ENCODE peak calls at places on chromosomes 11 and 22, in seven cellular contexts. One of them, this sample, is unnamed. For H3K4me1, the result is how much of the 10 kb centered on the place peaks cover.

GRCh38 chr22:20247010-20247505 is 21.1 kb downstream of the RTN4R start:
- DNase-seq in HepG2: no peak
- DNase-seq in GM12878: peak
- DNase-seq in HCT116: no peak
- DNase-seq in H1: no peak
- DNase-seq in K562: peak
- DNase-seq in SK-N-SH: no peak
- DNase-seq in this sample: no peak

GRCh38 chr11:65426839-65427690 is 4.5 kb downstream of the NEAT1 start:
- DNase-seq in HepG2: no peak
- DNase-seq in HCT116: peak
- DNase-seq in GM12878: no peak
- DNase-seq in SK-N-SH: no peak
- DNase-seq in H1: no peak
- DNase-seq in K562: no peak
- DNase-seq in this sample: no peak

GRCh38 chr11:10633261-10633660 is 60.3 kb downstream of the IRAG1 start:
- DNase-seq in HCT116: no peak
- DNase-seq in H1: no peak
- DNase-seq in SK-N-SH: no peak
- DNase-seq in GM12878: no peak
- DNase-seq in HepG2: no peak
- DNase-seq in K562: no peak
- DNase-seq in this sample: no peak

GRCh38 chr11:124867700-124868099 is 2.5 kb downstream of the ROBO3 start:
- DNase-seq in H1: no peak
- DNase-seq in GM12878: no peak
- DNase-seq in SK-N-SH: peak
- DNase-seq in HepG2: peak
- DNase-seq in K562: peak
- DNase-seq in HCT116: peak
- DNase-seq in this sample: no peak

GRCh38 chr11:45815747-45816146 is 10.8 kb downstream of the SLC35C1 start:
- DNase-seq in K562: peak
- DNase-seq in HepG2: no peak
- DNase-seq in H1: no peak
- DNase-seq in GM12878: no peak
- DNase-seq in SK-N-SH: peak
- DNase-seq in HCT116: no peak
- DNase-seq in this sample: no peak

GRCh38 chr11:7014118-7014517 is 6.0 kb downstream of the ZNF214 start:
- DNase-seq in SK-N-SH: no peak
- DNase-seq in H1: no peak
- DNase-seq in GM12878: no peak
- DNase-seq in HCT116: no peak
- DNase-seq in K562: no peak
- DNase-seq in HepG2: no peak
- DNase-seq in this sample: no peak

GRCh38 chr11:23711981-23712380 is 784.9 kb upstream of the LUZP2 start:
- DNase-seq in GM12878: no peak
- DNase-seq in SK-N-SH: no peak
- DNase-seq in HepG2: no peak
- DNase-seq in HCT116: no peak
- DNase-seq in K562: no peak
- DNase-seq in H1: no peak
- DNase-seq in this sample: no peak

GRCh38 chr11:16958833-16959232 is 55.4 kb downstream of the PLEKHA7 start:
- DNase-seq in HepG2: no peak
- DNase-seq in HCT116: no peak
- DNase-seq in SK-N-SH: no peak
- DNase-seq in GM12878: no peak
- DNase-seq in K562: no peak
- DNase-seq in H1: no peak
- DNase-seq in this sample: no peak

GRCh38 chr11:19520681-19521080 is 192.0 kb upstream of the NAV2 start:
- DNase-seq in HCT116: no peak
- DNase-seq in H1: no peak
- DNase-seq in GM12878: no peak
- DNase-seq in SK-N-SH: no peak
- DNase-seq in K562: no peak
- DNase-seq in HepG2: no peak
- DNase-seq in this sample: no peak

GRCh38 chr11:11403763-11404725 is 51.0 kb upstream of the CSNK2A3 start:
- DNase-seq in HCT116: no peak
- DNase-seq in GM12878: no peak
- DNase-seq in HepG2: no peak
- DNase-seq in SK-N-SH: no peak
- DNase-seq in H1: no peak
- DNase-seq in K562: no peak
- DNase-seq in this sample: peak

GRCh38 chr11:132648841-132649240 is 883.5 kb downstream of the OPCML start:
- DNase-seq in K562: no peak
- DNase-seq in GM12878: no peak
- DNase-seq in HCT116: no peak
- DNase-seq in SK-N-SH: no peak
- DNase-seq in H1: no peak
- DNase-seq in HepG2: no peak
- DNase-seq in this sample: no peak

GRCh38 chr11:17135934-17136683 is 58.6 kb upstream of the RPS13 start:
- DNase-seq in GM12878: no peak
- DNase-seq in HCT116: no peak
- DNase-seq in K562: no peak
- DNase-seq in H1: no peak
- DNase-seq in HepG2: no peak
- DNase-seq in SK-N-SH: no peak
- DNase-seq in this sample: no peak

GRCh38 chr11:88313441-88313840 is 24.1 kb downstream of the CTSC start:
- DNase-seq in SK-N-SH: no peak
- DNase-seq in HepG2: no peak
- DNase-seq in H1: no peak
- DNase-seq in GM12878: no peak
- DNase-seq in K562: no peak
- DNase-seq in HCT116: no peak
- DNase-seq in this sample: no peak

GRCh38 chr11:79498681-79499080 is 57.9 kb upstream of the TENM4 start:
- DNase-seq in HCT116: no peak
- DNase-seq in HepG2: no peak
- DNase-seq in SK-N-SH: no peak
- DNase-seq in K562: no peak
- DNase-seq in GM12878: no peak
- DNase-seq in H1: no peak
- DNase-seq in this sample: no peak

GRCh38 chr11:69483696-69484426 is 2.4 kb downstream of the LINC01488 start:
- DNase-seq in SK-N-SH: no peak
- DNase-seq in H1: no peak
- DNase-seq in HepG2: no peak
- DNase-seq in HCT116: no peak
- DNase-seq in K562: no peak
- DNase-seq in GM12878: no peak
- DNase-seq in this sample: no peak

GRCh38 chr22:44085743-44086741 is 61.9 kb downstream of the PARVB start:
- DNase-seq in HCT116: peak
- DNase-seq in H1: peak
- DNase-seq in HepG2: peak
- DNase-seq in SK-N-SH: peak
- DNase-seq in GM12878: peak
- DNase-seq in K562: peak
- DNase-seq in this sample: no peak

GRCh38 chr11:14626650-14627049 is 17.0 kb upstream of the PDE3B start:
- DNase-seq in GM12878: no peak
- DNase-seq in K562: no peak
- DNase-seq in H1: no peak
- DNase-seq in HCT116: no peak
- DNase-seq in HepG2: no peak
- DNase-seq in SK-N-SH: no peak
- DNase-seq in this sample: no peak

GRCh38 chr11:119179342-119179741 is 5.9 kb upstream of the NHERF4 start:
- DNase-seq in SK-N-SH: no peak
- DNase-seq in H1: no peak
- DNase-seq in K562: no peak
- DNase-seq in GM12878: no peak
- DNase-seq in HepG2: no peak
- DNase-seq in HCT116: no peak
- DNase-seq in this sample: no peak

GRCh38 chr11:68954970-68955958 is 25.5 kb downstream of the MRGPRD start:
- DNase-seq in GM12878: no peak
- DNase-seq in HepG2: no peak
- DNase-seq in H1: no peak
- DNase-seq in HCT116: no peak
- DNase-seq in K562: peak
- DNase-seq in SK-N-SH: no peak
- DNase-seq in this sample: no peak

GRCh38 chr11:132039521-132039920 is 669.1 kb downstream of the NTM start:
- DNase-seq in K562: no peak
- DNase-seq in HepG2: no peak
- DNase-seq in SK-N-SH: no peak
- DNase-seq in H1: no peak
- DNase-seq in HCT116: no peak
- DNase-seq in GM12878: no peak
- DNase-seq in this sample: no peak

GRCh38 chr11:29336727-29337212 is 680.1 kb downstream of the KCNA4 start:
- DNase-seq in H1: no peak
- DNase-seq in K562: no peak
- DNase-seq in HepG2: no peak
- DNase-seq in GM12878: no peak
- DNase-seq in SK-N-SH: no peak
- DNase-seq in HCT116: no peak
- DNase-seq in this sample: no peak

GRCh38 chr11:89458646-89459045 is 32.5 kb downstream of the NOX4 start:
- DNase-seq in HepG2: no peak
- DNase-seq in SK-N-SH: no peak
- DNase-seq in K562: no peak
- DNase-seq in GM12878: no peak
- DNase-seq in H1: no peak
- DNase-seq in HCT116: no peak
- DNase-seq in this sample: no peak

GRCh38 chr11:120185678-120186407 is 25.0 kb upstream of the OAF start:
- DNase-seq in SK-N-SH: peak
- DNase-seq in K562: no peak
- DNase-seq in H1: no peak
- DNase-seq in HepG2: no peak
- DNase-seq in GM12878: no peak
- DNase-seq in HCT116: no peak
- DNase-seq in this sample: no peak

GRCh38 chr22:19970479-19971275 is 29.1 kb upstream of the TXNRD2 start:
- DNase-seq in HepG2: peak
- DNase-seq in K562: peak
- DNase-seq in SK-N-SH: peak
- DNase-seq in H1: no peak
- DNase-seq in GM12878: no peak
- DNase-seq in HCT116: no peak
- DNase-seq in this sample: no peak

GRCh38 chr11:120170741-120171261 is 32.9 kb upstream of the TRIM29 start:
- DNase-seq in GM12878: no peak
- DNase-seq in HepG2: no peak
- DNase-seq in K562: no peak
- DNase-seq in SK-N-SH: no peak
- DNase-seq in H1: no peak
- DNase-seq in HCT116: no peak
- DNase-seq in this sample: no peak

GRCh38 chr11:61026121-61027031 is 54.9 kb downstream of the CD6 start:
- DNase-seq in HCT116: no peak
- DNase-seq in GM12878: no peak
- DNase-seq in SK-N-SH: no peak
- DNase-seq in K562: no peak
- DNase-seq in HepG2: no peak
- DNase-seq in H1: no peak
- DNase-seq in this sample: no peak

DNA sequence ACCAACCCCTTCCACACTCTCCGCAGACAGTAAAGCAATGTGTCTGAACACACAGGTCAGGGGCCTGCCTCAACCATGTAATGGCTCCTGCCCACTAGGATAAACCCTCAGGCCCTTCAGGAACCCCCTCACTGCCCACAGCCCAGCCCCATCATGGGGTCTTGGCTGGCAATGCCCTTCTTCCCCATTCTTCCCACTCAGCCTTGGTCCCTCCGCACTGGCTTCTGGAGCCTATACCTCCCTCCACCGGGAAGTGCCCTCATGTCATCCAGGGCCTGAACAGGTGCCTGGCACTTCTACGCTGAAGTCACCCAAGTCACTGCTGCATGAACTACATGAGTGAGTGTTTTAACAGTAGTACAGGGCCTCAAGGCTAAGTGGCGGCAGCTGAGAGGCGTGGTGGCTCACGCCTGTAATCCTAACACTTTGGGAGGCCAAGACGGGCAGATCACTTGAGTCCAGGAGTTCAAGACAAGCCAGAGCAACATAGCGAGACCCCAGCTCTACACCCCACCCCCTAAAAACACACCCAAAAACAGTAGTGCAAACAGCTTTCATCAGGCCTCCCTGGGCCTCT is 74.8 kb upstream of the PITPNB start:
- DNase-seq in GM12878: no peak
- DNase-seq in HepG2: no peak
- DNase-seq in HCT116: no peak
- DNase-seq in K562: no peak
- DNase-seq in SK-N-SH: no peak
- DNase-seq in H1: no peak
- DNase-seq in this sample: no peak
- TF ChIP-seq YY1 in GM12878: no peak
- TF ChIP-seq YY1 in HepG2: no peak
- TF ChIP-seq YY1 in HCT116: no peak
- TF ChIP-seq YY1 in K562: no peak
- TF ChIP-seq YY1 in SK-N-SH: no peak
- TF ChIP-seq YY1 in H1: no peak
- TF ChIP-seq YY1 in this sample: no peak

DNA sequence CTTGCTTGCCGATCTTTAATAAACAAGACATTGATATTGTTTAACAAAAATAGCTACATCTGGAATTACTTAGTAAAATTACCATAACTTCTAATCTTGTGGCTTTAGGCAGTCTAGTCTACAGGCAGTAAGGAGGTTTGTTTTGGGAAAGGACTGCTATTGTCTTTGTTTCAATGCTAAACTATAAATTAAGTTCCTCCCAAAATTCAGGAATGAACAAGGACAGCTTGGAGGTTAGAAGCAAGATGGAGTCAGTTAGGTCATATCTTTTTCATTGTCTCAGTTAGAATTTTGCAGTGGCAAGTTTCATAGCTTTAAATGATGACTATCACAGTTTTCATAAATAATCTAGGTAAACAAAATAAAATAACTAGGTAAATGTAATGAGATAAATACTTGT is 36.1 kb upstream of the INCENP start:
- DNase-seq in HCT116: no peak
- DNase-seq in HepG2: no peak
- DNase-seq in SK-N-SH: no peak
- DNase-seq in GM12878: no peak
- DNase-seq in H1: no peak
- DNase-seq in K562: no peak
- DNase-seq in this sample: no peak
- H3K4me3 ChIP-seq in HCT116: no peak
- H3K4me3 ChIP-seq in HepG2: no peak
- H3K4me3 ChIP-seq in SK-N-SH: no peak
- H3K4me3 ChIP-seq in GM12878: no peak
- H3K4me3 ChIP-seq in H1: no peak
- H3K4me3 ChIP-seq in K562: no peak
- H3K4me3 ChIP-seq in this sample: no peak

GRCh38 chr11:67364783-67365525 is 8.4 kb downstream of the CLCF1 start:
- DNase-seq in K562: no peak
- DNase-seq in H1: no peak
- DNase-seq in HepG2: no peak
- DNase-seq in GM12878: no peak
- DNase-seq in SK-N-SH: no peak
- DNase-seq in HCT116: no peak
- DNase-seq in this sample: no peak
- H3K4me1 ChIP-seq in K562: under half
- H3K4me1 ChIP-seq in H1: under half
- H3K4me1 ChIP-seq in HepG2: under half
- H3K4me1 ChIP-seq in GM12878: under half
- H3K4me1 ChIP-seq in SK-N-SH: under half
- H3K4me1 ChIP-seq in HCT116: under half
- H3K4me1 ChIP-seq in this sample: under half

GRCh38 chr11:109728056-109728455 is 306.1 kb downstream of the C11orf87 start:
- DNase-seq in HepG2: peak
- DNase-seq in HCT116: peak
- DNase-seq in H1: no peak
- DNase-seq in K562: no peak
- DNase-seq in GM12878: no peak
- DNase-seq in SK-N-SH: no peak
- DNase-seq in this sample: no peak
- TF ChIP-seq YY1 in HepG2: no peak
- TF ChIP-seq YY1 in HCT116: no peak
- TF ChIP-seq YY1 in H1: no peak
- TF ChIP-seq YY1 in K562: no peak
- TF ChIP-seq YY1 in GM12878: no peak
- TF ChIP-seq YY1 in SK-N-SH: no peak
- TF ChIP-seq YY1 in this sample: no peak

This sample was measured in NT2/D1.